ENCODE peak calls at places on chromosomes 13 and 19, in five cellular contexts. L, X, E, D and K are unnamed samples.

GRCh38 chr19:15025237-15025636 is 24.0 kb upstream of the CASP14 start:
- DNase-seq in E (no peak), X (no peak), D (no peak), L (no peak), K (no peak)

GRCh38 chr19:51777570-51778460 is 16.8 kb downstream of the FPR2 start:
- DNase-seq in L (no peak), D (peak; percentile 83), E (peak; percentile 63), X (peak; percentile 77), K (peak; percentile 78)

GRCh38 chr19:2722541-2723344 is 1.6 kb upstream of the DIRAS1 start:
- DNase-seq in E (no peak), D (no peak), L (no peak), X (peak; percentile 84), K (peak; percentile 65)

GRCh38 chr19:32195706-32196610 is 149.5 kb upstream of the ZNF507 start:
- DNase-seq in E (no peak), D (no peak), X (no peak), L (no peak), K (no peak)

GRCh38 chr13:110109910-110110309 is 197.0 kb downstream of the COL4A1 start:
- DNase-seq in E (peak; percentile 84), L (no peak), X (peak; percentile 79), D (no peak), K (no peak)

GRCh38 chr13:35723061-35723461 is 246.6 kb upstream of the MAB21L1 start:
- DNase-seq in X (peak; percentile 41), E (no peak), D (no peak), L (no peak), K (no peak)

GRCh38 chr19:9986787-9987281 is 23.5 kb downstream of the COL5A3 start:
- DNase-seq in E (no peak), L (no peak), X (no peak), D (no peak), K (no peak)

GRCh38 chr19:10291554-10292205 is 1.9 kb downstream of the ICAM5 start:
- DNase-seq in X (no peak), L (no peak), D (no peak), E (no peak), K (no peak)

GRCh38 chr13:112709825-112710783 is 20.3 kb downstream of the ATP11A start:
- DNase-seq in E (no peak), L (no peak), D (no peak), X (no peak), K (no peak)

GRCh38 chr19:18612772-18613588 is at the start of gene TMEM59L:
- DNase-seq in E (no peak), X (no peak), D (no peak), L (no peak), K (no peak)

GRCh38 chr19:17677002-17677401 is 11.2 kb downstream of the UNC13A start:
- DNase-seq in E (no peak), L (no peak), X (no peak), D (peak; percentile 37), K (no peak)

GRCh38 chr13:46914341-46914740 is 17.5 kb upstream of the HTR2A start:
- DNase-seq in L (no peak), E (no peak), X (peak; percentile 24), D (no peak), K (no peak)

GRCh38 chr13:70708744-70709143 is 600.5 kb upstream of the KLHL1 start:
- DNase-seq in D (no peak), L (no peak), X (no peak), E (no peak), K (no peak)

GRCh38 chr19:47094557-47095517 is 18.7 kb downstream of the ZC3H4 start:
- DNase-seq in L (no peak), D (no peak), X (no peak), E (no peak), K (peak; percentile 85)

GRCh38 chr13:111572956-111573355 is 252.5 kb downstream of the TEX29 start:
- DNase-seq in X (no peak), L (no peak), E (no peak), D (no peak), K (no peak)

GRCh38 chr13:80083516-80084085 is 257.3 kb downstream of the SPRY2 start:
- DNase-seq in E (no peak), L (no peak), X (peak; percentile 38), D (no peak), K (no peak)

GRCh38 chr13:107585466-107585865 is 629.9 kb downstream of the LIG4 start:
- DNase-seq in L (no peak), X (no peak), D (no peak), E (no peak), K (no peak)

GRCh38 chr13:68078457-68078856 is 848.3 kb upstream of the PCDH9 start:
- DNase-seq in D (no peak), X (no peak), E (no peak), L (no peak), K (no peak)

GRCh38 chr13:35822666-35823065 is 308.5 kb downstream of the DCLK1 start:
- DNase-seq in L (no peak), E (no peak), D (no peak), X (no peak), K (no peak)

GRCh38 chr13:67383358-67383757 is 153.2 kb upstream of the PCDH9 start:
- DNase-seq in X (no peak), E (no peak), L (no peak), D (no peak), K (no peak)

GRCh38 chr19:34490141-34490766 is 8.7 kb downstream of the WTIP start:
- DNase-seq in E (no peak), X (no peak), D (no peak), L (no peak), K (no peak)

GRCh38 chr19:56840452-56841193 is at the start of the genes PEG3 and ZIM2:
- DNase-seq in X (no peak), D (no peak), E (no peak), L (no peak), K (no peak)

GRCh38 chr13:50098693-50099092 is 83.4 kb downstream of the KCNRG start:
- DNase-seq in E (no peak), L (no peak), X (no peak), D (no peak), K (no peak)

GRCh38 chr19:8221161-8221560 is 12.0 kb downstream of the CERS4 start:
- DNase-seq in L (no peak), D (no peak), E (no peak), X (no peak), K (peak; percentile 62)

GRCh38 chr13:71017607-71018006 is 849.4 kb downstream of the DACH1 start:
- DNase-seq in E (no peak), D (no peak), L (no peak), X (no peak), K (no peak)

GRCh38 chr19:19597809-19598306 is 20.6 kb downstream of the PBX4 start:
- DNase-seq in E (no peak), D (no peak), X (no peak), L (no peak), K (no peak)

GRCh38 chr19:35141627-35142401 is 1.2 kb upstream of the FXYD7 start:
- DNase-seq in D (no peak), E (no peak), X (no peak), L (no peak), K (no peak)

GRCh38 chr19:31349160-31349881 is at the start of gene TSHZ3:
- DNase-seq in E (no peak), D (no peak), X (peak; percentile 89), L (peak; percentile 9), K (peak; percentile 77)

GRCh38 chr19:18141031-18141430 is 11.9 kb upstream of the PIK3R2 start:
- DNase-seq in L (no peak), D (no peak), E (no peak), X (no peak), K (no peak)

GRCh38 chr13:43368003-43368402 is 344.6 kb downstream of the DNAJC15 start:
- DNase-seq in X (peak; percentile 17), D (no peak), E (no peak), L (no peak), K (no peak)

GRCh38 chr13:42878721-42879120 is 97.3 kb downstream of the FAM216B start:
- DNase-seq in X (no peak), L (no peak), D (no peak), E (no peak), K (no peak)

GRCh38 chr13:60931858-60932546 is 483.6 kb downstream of the PCDH20 start:
- DNase-seq in X (no peak), D (no peak), L (no peak), E (no peak), K (no peak)

GRCh38 chr13:113758651-113759524 is at the start of gene TMEM255B:
- DNase-seq in D (peak; percentile 10), X (peak; percentile 72), L (peak; percentile 37), E (peak; percentile 15), K (peak; percentile 91)

GRCh38 chr19:33063356-33064116 is 1.2 kb downstream of the RHPN2 start:
- DNase-seq in D (no peak), L (no peak), X (no peak), E (no peak), K (peak; percentile 47)

GRCh38 chr13:34034411-34034810 is 216.5 kb downstream of the RFC3 start:
- DNase-seq in D (no peak), L (no peak), X (no peak), E (no peak), K (no peak)

GRCh38 chr19:8241646-8242045 is 32.5 kb downstream of the CERS4 start:
- DNase-seq in D (no peak), E (no peak), X (no peak), L (no peak), K (no peak)